ENCODE peak calls at places on chromosomes 16 and 17, in six cellular contexts. J is lung, O is MM.1S, Z is left lung, B is H1, Y is aorta. T is an unnamed sample.

GRCh38 chr16:10961231-10961630 is 16.9 kb downstream of the CLEC16A start:
- DNase-seq in J (no peak), O (no peak), Z (no peak), B (no peak), Y (peak; percentile 90), T (no peak)

GRCh38 chr16:28499854-28500253 is 5.4 kb downstream of the APOBR start:
- DNase-seq in J (no peak), O (no peak), Z (no peak), B (no peak), Y (no peak), T (no peak)

GRCh38 chr17:62778990-62779681 is 29.0 kb downstream of the MARCHF10 start:
- DNase-seq in J (peak; percentile 77), O (no peak), Z (peak; percentile 86), B (no peak), Y (no peak), T (no peak)

GRCh38 chr17:48392836-48393235 is 37.2 kb downstream of the SKAP1 start:
- DNase-seq in J (no peak), O (no peak), Z (no peak), B (no peak), Y (no peak), T (no peak)

GRCh38 chr16:75244225-75244792 is 7.1 kb downstream of the BCAR1 start:
- DNase-seq in J (peak; percentile 56), O (no peak), Z (peak; percentile 60), B (no peak), Y (peak; percentile 91), T (no peak)

GRCh38 chr16:85986931-85987749 is 88.2 kb downstream of the IRF8 start:
- DNase-seq in J (no peak), O (peak; percentile 28), Z (no peak), B (no peak), Y (peak; percentile 77), T (no peak)

GRCh38 chr17:81717766-81718089 is 5.6 kb downstream of the SLC25A10 start:
- DNase-seq in J (no peak), O (no peak), Z (no peak), B (no peak), Y (no peak), T (no peak)

GRCh38 chr16:28984619-28985135 is at the start of gene LAT:
- DNase-seq in J (no peak), O (peak; percentile 69), Z (peak; percentile 86), B (no peak), Y (no peak), T (no peak)

GRCh38 chr17:281365-281999 is 71.1 kb downstream of the RPH3AL start:
- DNase-seq in J (no peak), O (no peak), Z (peak; percentile 51), B (no peak), Y (peak; percentile 53), T (no peak)

GRCh38 chr17:76204277-76204676 is 36.0 kb downstream of the RNF157 start:
- DNase-seq in J (no peak), O (no peak), Z (no peak), B (no peak), Y (no peak), T (no peak)

GRCh38 chr17:46854515-46854914 is 3.1 kb downstream of the WNT9B start:
- DNase-seq in J (no peak), O (no peak), Z (no peak), B (no peak), Y (no peak), T (no peak)

GRCh38 chr17:61484174-61484573 is 32.0 kb downstream of the TBX4 start:
- DNase-seq in J (no peak), O (no peak), Z (no peak), B (no peak), Y (no peak), T (no peak)

GRCh38 chr17:61485067-61485775 is 33.0 kb downstream of the TBX4 start:
- DNase-seq in J (no peak), O (no peak), Z (no peak), B (no peak), Y (no peak), T (no peak)

GRCh38 chr17:61482467-61482866 is 30.2 kb downstream of the TBX4 start:
- DNase-seq in J (no peak), O (no peak), Z (peak; percentile 32), B (no peak), Y (no peak), T (peak; percentile 46)

GRCh38 chr17:61481421-61481820 is 29.2 kb downstream of the TBX4 start:
- DNase-seq in J (no peak), O (no peak), Z (peak; percentile 37), B (no peak), Y (no peak), T (peak; percentile 35)

GRCh38 chr17:61483778-61484116 is 31.5 kb downstream of the TBX4 start:
- DNase-seq in J (no peak), O (no peak), Z (no peak), B (no peak), Y (no peak), T (no peak)
- H3K4me3 ChIP-seq in J (no peak overlapping the region), O (no peak overlapping the region), Z (no peak overlapping the region), B (no peak overlapping the region), Y (no peak overlapping the region), T (no peak overlapping the region)

GRCh38 chr17:21462259-21462658 is 86.1 kb downstream of the KCNJ12 start:
- DNase-seq in J (no peak), O (no peak), Z (no peak), B (no peak), Y (no peak), T (no peak)
- H3K27ac ChIP-seq in J (no peak overlapping the region), O (no peak overlapping the region), Z (no peak overlapping the region), B (no peak overlapping the region), Y (no peak overlapping the region), T (no peak overlapping the region)

DNA sequence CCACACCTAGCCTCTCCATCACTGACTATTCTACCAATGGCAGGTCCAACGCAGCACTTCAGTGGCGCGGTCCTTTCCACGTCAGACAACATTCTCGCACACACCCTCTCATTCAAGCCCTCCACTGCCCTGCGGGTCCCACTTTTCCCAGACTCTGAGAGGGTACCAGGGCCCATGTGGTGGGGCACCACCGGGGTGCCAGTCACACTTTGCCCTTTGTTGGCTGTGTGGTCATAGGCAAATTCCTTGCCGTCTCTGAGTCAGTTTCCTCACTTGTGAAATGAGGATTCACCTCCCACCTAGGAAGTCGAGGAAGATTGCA is 1.1 kb downstream of the PLCD3 start:
- DNase-seq in J (no peak), O (no peak), Z (peak; percentile 50), B (no peak), Y (no peak), T (no peak)
- H3K4me3 ChIP-seq in J (no peak overlapping the region), O (no peak overlapping the region), Z (peak overlapping the region; percentile 74), B (no peak overlapping the region), Y (peak overlapping the region; percentile 98), T (peak overlapping the region; percentile 97)

GRCh38 chr16:22007159-22007508 is 777 bp upstream of the MOSMO start:
- DNase-seq in J (no peak), O (no peak), Z (no peak), B (no peak), Y (no peak), T (no peak)

GRCh38 chr16:22007509-22008214 is at the start of gene MOSMO:
- DNase-seq in J (peak; percentile 76), O (peak; percentile 65), Z (peak; percentile 95), B (no peak), Y (peak; percentile 94), T (no peak)

GRCh38 chr16:22006636-22007035 is 1.3 kb upstream of the MOSMO start:
- DNase-seq in J (no peak), O (no peak), Z (no peak), B (no peak), Y (no peak), T (no peak)

GRCh38 chr16:22004321-22004720 is 3.4 kb upstream of the PDZD9 start:
- DNase-seq in J (no peak), O (no peak), Z (no peak), B (no peak), Y (no peak), T (no peak)

DNA sequence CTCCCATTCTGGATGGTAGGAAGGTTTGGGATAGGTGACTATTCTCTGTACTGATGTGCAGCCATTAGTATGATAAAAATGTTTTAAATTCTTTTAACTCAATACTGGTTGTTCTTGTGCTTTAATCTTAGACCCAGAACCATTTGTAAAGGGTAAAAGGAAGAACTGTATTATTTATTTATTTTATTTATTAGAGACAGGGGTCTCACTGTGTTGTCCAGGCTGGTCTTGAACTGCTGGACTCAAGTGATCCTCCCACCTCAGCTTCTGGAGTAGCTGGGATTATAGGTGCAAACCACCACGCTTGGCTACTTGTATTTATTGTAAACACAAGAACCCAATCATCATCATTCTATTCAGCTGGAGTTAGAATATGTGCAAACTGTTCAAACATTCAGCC is 2.2 kb upstream of the MOSMO start:
- DNase-seq in J (no peak), O (no peak), Z (no peak), B (no peak), Y (no peak), T (no peak)
- H3K27ac ChIP-seq in J (no peak overlapping the region), O (no peak overlapping the region), Z (no peak overlapping the region), B (no peak overlapping the region), Y (no peak overlapping the region), T (no peak overlapping the region)

T was measured in coronary artery.